ENCODE peak calls at places on chromosome 2, in six cellular contexts. One of them, this sample, is unnamed.
A peak's percentile ranks its signal among the peaks of the same experiment; 100 is the strongest.

GRCh38 chr2:158755738-158756137 is 39.4 kb upstream of the DAPL1 start:
- DNase-seq in mesothelial cell of epicardium: no peak
- DNase-seq in left ventricle myocardium superior: no peak
- DNase-seq in endothelial cell: peak; percentile 27
- DNase-seq in RCC 7860: no peak
- DNase-seq in ACHN: peak; percentile 24
- DNase-seq in this sample: no peak

GRCh38 chr2:159044804-159045286 is 76.4 kb downstream of the TANC1 start:
- DNase-seq in mesothelial cell of epicardium: no peak
- DNase-seq in left ventricle myocardium superior: peak; percentile 48
- DNase-seq in endothelial cell: no peak
- DNase-seq in RCC 7860: no peak
- DNase-seq in ACHN: peak; percentile 31
- DNase-seq in this sample: no peak

GRCh38 chr2:121075006-121075545 is 209.9 kb downstream of the TFCP2L1 start:
- DNase-seq in mesothelial cell of epicardium: no peak
- DNase-seq in left ventricle myocardium superior: no peak
- DNase-seq in endothelial cell: no peak
- DNase-seq in RCC 7860: peak; percentile 92
- DNase-seq in ACHN: peak; percentile 95
- DNase-seq in this sample: no peak

GRCh38 chr2:221874444-221874843 is 302.3 kb upstream of the EPHA4 start:
- DNase-seq in mesothelial cell of epicardium: no peak
- DNase-seq in left ventricle myocardium superior: no peak
- DNase-seq in endothelial cell: no peak
- DNase-seq in RCC 7860: no peak
- DNase-seq in ACHN: no peak
- DNase-seq in this sample: no peak

GRCh38 chr2:178297091-178297411 is 102.7 kb downstream of the OSBPL6 start:
- DNase-seq in mesothelial cell of epicardium: no peak
- DNase-seq in left ventricle myocardium superior: no peak
- DNase-seq in endothelial cell: no peak
- DNase-seq in RCC 7860: no peak
- DNase-seq in ACHN: no peak
- DNase-seq in this sample: no peak

GRCh38 chr2:17736989-17737388 is 16.6 kb downstream of the SMC6 start:
- DNase-seq in mesothelial cell of epicardium: no peak
- DNase-seq in left ventricle myocardium superior: no peak
- DNase-seq in endothelial cell: no peak
- DNase-seq in RCC 7860: no peak
- DNase-seq in ACHN: no peak
- DNase-seq in this sample: no peak

GRCh38 chr2:240643093-240643810 is 18.0 kb downstream of the GPR35 start:
- DNase-seq in mesothelial cell of epicardium: peak; percentile 32
- DNase-seq in left ventricle myocardium superior: no peak
- DNase-seq in endothelial cell: no peak
- DNase-seq in RCC 7860: no peak
- DNase-seq in ACHN: no peak
- DNase-seq in this sample: no peak

GRCh38 chr2:104078431-104079157 is 775.3 kb upstream of the POU3F3 start:
- DNase-seq in mesothelial cell of epicardium: no peak
- DNase-seq in left ventricle myocardium superior: peak; percentile 19
- DNase-seq in endothelial cell: no peak
- DNase-seq in RCC 7860: no peak
- DNase-seq in ACHN: peak; percentile 35
- DNase-seq in this sample: no peak

GRCh38 chr2:241545113-241545512 is 13.4 kb upstream of the BOK start:
- DNase-seq in mesothelial cell of epicardium: no peak
- DNase-seq in left ventricle myocardium superior: peak; percentile 10
- DNase-seq in endothelial cell: no peak
- DNase-seq in RCC 7860: no peak
- DNase-seq in ACHN: no peak
- DNase-seq in this sample: no peak

This sample was measured in progenitor cell of endocrine pancreas.